ENCODE peak calls at places on chromosome 6, in five cellular contexts. K, P, J, D and H are unnamed samples.

GRCh38 chr6:100617633-100618348 is 153.1 kb upstream of the SIM1 start:
- DNase-seq in K (peak), J (peak), D (no peak), P (no peak), H (no peak)

GRCh38 chr6:134029495-134030455 is 22.6 kb downstream of the SLC2A12 start:
- DNase-seq in P (no peak), D (no peak), J (peak), K (peak), H (no peak)

GRCh38 chr6:142195862-142196536 is 48.9 kb downstream of the VTA1 start:
- DNase-seq in K (no peak), J (peak), D (no peak), P (no peak), H (no peak)

GRCh38 chr6:79065232-79065631 is 12.8 kb downstream of the PHIP start:
- DNase-seq in J (no peak), D (no peak), K (no peak), P (no peak), H (no peak)

GRCh38 chr6:189676-190075 is 102.6 kb upstream of the DUSP22 start:
- DNase-seq in D (no peak), P (no peak), K (no peak), J (no peak), H (no peak)

GRCh38 chr6:70847091-70847490 is 109.8 kb downstream of the B3GAT2 start:
- DNase-seq in P (no peak), K (no peak), J (no peak), D (no peak), H (no peak)

GRCh38 chr6:137926985-137927384 is 59.9 kb downstream of the TNFAIP3 start:
- DNase-seq in J (no peak), D (no peak), P (no peak), K (no peak), H (no peak)

GRCh38 chr6:145310116-145310515 is 425.2 kb downstream of the EPM2A start:
- DNase-seq in K (peak), J (peak), D (no peak), P (no peak), H (no peak)

GRCh38 chr6:125843593-125843992 is 52.8 kb downstream of the NCOA7 start:
- DNase-seq in K (no peak), D (no peak), P (no peak), J (no peak), H (no peak)

GRCh38 chr6:47059216-47059885 is 17.2 kb upstream of the ADGRF1 start:
- DNase-seq in J (no peak), D (no peak), K (no peak), P (no peak), H (no peak)